ENCODE peak calls at places on chromosome 5, in five cellular contexts. One of them, this sample, is unnamed.
A peak's percentile ranks its signal among the peaks of the same experiment; 100 is the strongest.

GRCh38 chr5:139177809-139178581 is 20.2 kb downstream of the SIL1 start:
- DNase-seq in SK-N-SH: peak; percentile 49
- DNase-seq in left lung: peak; percentile 57
- DNase-seq in cardiac muscle cell: no peak
- DNase-seq in PC-9: no peak
- DNase-seq in this sample: no peak

GRCh38 chr5:125661584-125661983 is 761.6 kb upstream of the GRAMD2B start:
- DNase-seq in SK-N-SH: no peak
- DNase-seq in left lung: no peak
- DNase-seq in cardiac muscle cell: no peak
- DNase-seq in PC-9: no peak
- DNase-seq in this sample: no peak

GRCh38 chr5:108531367-108532211 is 149.7 kb upstream of the FBXL17 start:
- DNase-seq in SK-N-SH: no peak
- DNase-seq in left lung: no peak
- DNase-seq in cardiac muscle cell: peak; percentile 91
- DNase-seq in PC-9: no peak
- DNase-seq in this sample: no peak

GRCh38 chr5:159605585-159605984 is 275.3 kb upstream of the IL12B start:
- DNase-seq in SK-N-SH: no peak
- DNase-seq in left lung: no peak
- DNase-seq in cardiac muscle cell: peak; percentile 86
- DNase-seq in PC-9: no peak
- DNase-seq in this sample: no peak

GRCh38 chr5:68891718-68892117 is 202.1 kb upstream of the SLC30A5 start:
- DNase-seq in SK-N-SH: no peak
- DNase-seq in left lung: no peak
- DNase-seq in cardiac muscle cell: no peak
- DNase-seq in PC-9: no peak
- DNase-seq in this sample: no peak

GRCh38 chr5:23303433-23303832 is 204.0 kb upstream of the PRDM9 start:
- DNase-seq in SK-N-SH: no peak
- DNase-seq in left lung: no peak
- DNase-seq in cardiac muscle cell: no peak
- DNase-seq in PC-9: no peak
- DNase-seq in this sample: no peak

GRCh38 chr5:82019342-82020138 is 47.7 kb downstream of the ATG10 start:
- DNase-seq in SK-N-SH: no peak
- DNase-seq in left lung: no peak
- DNase-seq in cardiac muscle cell: no peak
- DNase-seq in PC-9: no peak
- DNase-seq in this sample: no peak

GRCh38 chr5:38556115-38556598 is 289 bp downstream of the LIFR start:
- DNase-seq in SK-N-SH: no peak
- DNase-seq in left lung: no peak
- DNase-seq in cardiac muscle cell: no peak
- DNase-seq in PC-9: no peak
- DNase-seq in this sample: no peak

GRCh38 chr5:127875235-127876021 is 172.2 kb downstream of the CCDC192 start:
- DNase-seq in SK-N-SH: peak; percentile 51
- DNase-seq in left lung: peak; percentile 56
- DNase-seq in cardiac muscle cell: peak; percentile 84
- DNase-seq in PC-9: peak; percentile 67
- DNase-seq in this sample: no peak

GRCh38 chr5:71860048-71860447 is 141.0 kb downstream of the CARTPT start:
- DNase-seq in SK-N-SH: no peak
- DNase-seq in left lung: no peak
- DNase-seq in cardiac muscle cell: no peak
- DNase-seq in PC-9: no peak
- DNase-seq in this sample: no peak

GRCh38 chr5:121937762-121938161 is 24.0 kb upstream of the SRFBP1 start:
- DNase-seq in SK-N-SH: peak; percentile 20
- DNase-seq in left lung: no peak
- DNase-seq in cardiac muscle cell: no peak
- DNase-seq in PC-9: no peak
- DNase-seq in this sample: no peak

GRCh38 chr5:78283105-78283504 is 11.4 kb downstream of the AP3B1 start:
- DNase-seq in SK-N-SH: no peak
- DNase-seq in left lung: no peak
- DNase-seq in cardiac muscle cell: no peak
- DNase-seq in PC-9: no peak
- DNase-seq in this sample: no peak

GRCh38 chr5:143594913-143595818 is 191.7 kb upstream of the NR3C1 start:
- DNase-seq in SK-N-SH: no peak
- DNase-seq in left lung: no peak
- DNase-seq in cardiac muscle cell: no peak
- DNase-seq in PC-9: peak; percentile 46
- DNase-seq in this sample: no peak

GRCh38 chr5:115549154-115549553 is 4.6 kb upstream of the FEM1C start:
- DNase-seq in SK-N-SH: no peak
- DNase-seq in left lung: no peak
- DNase-seq in cardiac muscle cell: no peak
- DNase-seq in PC-9: no peak
- DNase-seq in this sample: no peak

GRCh38 chr5:149039501-149039900 is 23.4 kb downstream of the SH3TC2 start:
- DNase-seq in SK-N-SH: no peak
- DNase-seq in left lung: no peak
- DNase-seq in cardiac muscle cell: peak; percentile 34
- DNase-seq in PC-9: no peak
- DNase-seq in this sample: no peak

GRCh38 chr5:163460562-163461176 is at the start of gene HMMR:
- DNase-seq in SK-N-SH: peak; percentile 16
- DNase-seq in left lung: no peak
- DNase-seq in cardiac muscle cell: peak; percentile 32
- DNase-seq in PC-9: no peak
- DNase-seq in this sample: no peak

GRCh38 chr5:139565411-139566305 is 4.5 kb downstream of the UBE2D2 start:
- DNase-seq in SK-N-SH: no peak
- DNase-seq in left lung: peak; percentile 36
- DNase-seq in cardiac muscle cell: peak; percentile 52
- DNase-seq in PC-9: no peak
- DNase-seq in this sample: no peak

GRCh38 chr5:75380099-75380498 is 43.1 kb downstream of the HMGCR start:
- DNase-seq in SK-N-SH: no peak
- DNase-seq in left lung: no peak
- DNase-seq in cardiac muscle cell: no peak
- DNase-seq in PC-9: no peak
- DNase-seq in this sample: no peak

GRCh38 chr5:139061856-139062255 is 136.3 kb downstream of the SIL1 start:
- DNase-seq in SK-N-SH: no peak
- DNase-seq in left lung: no peak
- DNase-seq in cardiac muscle cell: peak; percentile 40
- DNase-seq in PC-9: no peak
- DNase-seq in this sample: no peak

GRCh38 chr5:148268556-148268955 is at the start of gene SPINK13:
- DNase-seq in SK-N-SH: no peak
- DNase-seq in left lung: no peak
- DNase-seq in cardiac muscle cell: peak; percentile 75
- DNase-seq in PC-9: peak; percentile 22
- DNase-seq in this sample: no peak

GRCh38 chr5:134503937-134504437 is 21.5 kb upstream of the JADE2 start:
- DNase-seq in SK-N-SH: no peak
- DNase-seq in left lung: no peak
- DNase-seq in cardiac muscle cell: no peak
- DNase-seq in PC-9: no peak
- DNase-seq in this sample: no peak

GRCh38 chr5:17482784-17483183 is 15.2 kb upstream of the TAF11L2 start:
- DNase-seq in SK-N-SH: peak; percentile 30
- DNase-seq in left lung: no peak
- DNase-seq in cardiac muscle cell: no peak
- DNase-seq in PC-9: no peak
- DNase-seq in this sample: no peak

GRCh38 chr5:141850183-141850768 is 27.9 kb downstream of the PCDH1 start:
- DNase-seq in SK-N-SH: peak; percentile 83
- DNase-seq in left lung: no peak
- DNase-seq in cardiac muscle cell: peak; percentile 60
- DNase-seq in PC-9: no peak
- DNase-seq in this sample: no peak

GRCh38 chr5:13991365-13991764 is 46.9 kb upstream of the DNAH5 start:
- DNase-seq in SK-N-SH: no peak
- DNase-seq in left lung: no peak
- DNase-seq in cardiac muscle cell: no peak
- DNase-seq in PC-9: no peak
- DNase-seq in this sample: no peak

GRCh38 chr5:142601432-142601831 is 84.5 kb downstream of the FGF1 start:
- DNase-seq in SK-N-SH: no peak
- DNase-seq in left lung: no peak
- DNase-seq in cardiac muscle cell: no peak
- DNase-seq in PC-9: no peak
- DNase-seq in this sample: no peak

GRCh38 chr5:9034671-9035070 is 511.2 kb downstream of the SEMA5A start:
- DNase-seq in SK-N-SH: peak; percentile 20
- DNase-seq in left lung: no peak
- DNase-seq in cardiac muscle cell: peak; percentile 93
- DNase-seq in PC-9: no peak
- DNase-seq in this sample: no peak

GRCh38 chr5:94080390-94080789 is 339.0 kb upstream of the POU5F2 start:
- DNase-seq in SK-N-SH: no peak
- DNase-seq in left lung: no peak
- DNase-seq in cardiac muscle cell: no peak
- DNase-seq in PC-9: no peak
- DNase-seq in this sample: no peak

GRCh38 chr5:139711067-139711851 is 63.1 kb downstream of the CXXC5 start:
- DNase-seq in SK-N-SH: peak; percentile 82
- DNase-seq in left lung: no peak
- DNase-seq in cardiac muscle cell: peak; percentile 52
- DNase-seq in PC-9: peak; percentile 46
- DNase-seq in this sample: no peak

GRCh38 chr5:103283120-103283519 is 24.6 kb downstream of the MACIR start:
- DNase-seq in SK-N-SH: no peak
- DNase-seq in left lung: no peak
- DNase-seq in cardiac muscle cell: no peak
- DNase-seq in PC-9: no peak
- DNase-seq in this sample: no peak

GRCh38 chr5:139181835-139182452 is 16.2 kb downstream of the SIL1 start:
- DNase-seq in SK-N-SH: no peak
- DNase-seq in left lung: no peak
- DNase-seq in cardiac muscle cell: peak; percentile 57
- DNase-seq in PC-9: no peak
- DNase-seq in this sample: no peak

GRCh38 chr5:78288246-78288645 is 6.3 kb downstream of the AP3B1 start:
- DNase-seq in SK-N-SH: no peak
- DNase-seq in left lung: no peak
- DNase-seq in cardiac muscle cell: no peak
- DNase-seq in PC-9: no peak
- DNase-seq in this sample: no peak

GRCh38 chr5:170552486-170553122 is 48.8 kb downstream of the KCNIP1 start:
- DNase-seq in SK-N-SH: no peak
- DNase-seq in left lung: peak; percentile 74
- DNase-seq in cardiac muscle cell: peak; percentile 98
- DNase-seq in PC-9: no peak
- DNase-seq in this sample: no peak

GRCh38 chr5:170551622-170552021 is 47.8 kb downstream of the KCNIP1 start:
- DNase-seq in SK-N-SH: no peak
- DNase-seq in left lung: no peak
- DNase-seq in cardiac muscle cell: peak; percentile 40
- DNase-seq in PC-9: no peak
- DNase-seq in this sample: no peak

GRCh38 chr5:170551076-170551475 is 47.3 kb downstream of the KCNIP1 start:
- DNase-seq in SK-N-SH: no peak
- DNase-seq in left lung: no peak
- DNase-seq in cardiac muscle cell: peak; percentile 55
- DNase-seq in PC-9: no peak
- DNase-seq in this sample: no peak

GRCh38 chr5:170554566-170555267 is 50.9 kb downstream of the KCNIP1 start:
- DNase-seq in SK-N-SH: peak; percentile 46
- DNase-seq in left lung: no peak
- DNase-seq in cardiac muscle cell: peak; percentile 80
- DNase-seq in PC-9: no peak
- DNase-seq in this sample: no peak

DNA sequence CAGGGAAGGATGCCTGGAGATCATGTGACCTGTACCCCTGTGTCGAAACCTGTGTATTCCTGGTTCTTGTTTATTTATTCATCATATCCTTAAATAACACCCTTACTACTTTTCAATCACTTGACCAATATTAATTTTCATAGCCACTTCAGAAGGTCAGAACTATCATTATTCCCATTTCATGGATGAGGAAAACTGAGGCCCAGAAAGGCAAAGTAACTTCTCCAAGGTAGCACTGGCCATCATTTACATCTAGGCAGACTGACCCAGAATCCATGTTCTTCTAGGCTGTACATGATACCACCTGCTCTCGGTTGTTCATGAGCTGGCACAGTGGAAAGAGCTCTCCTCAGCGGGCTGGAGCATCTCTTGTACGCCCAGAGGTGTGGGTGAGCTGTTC is 49.4 kb downstream of the KCNIP1 start:
- DNase-seq in SK-N-SH: no peak
- DNase-seq in left lung: no peak
- DNase-seq in cardiac muscle cell: no peak
- DNase-seq in PC-9: no peak
- DNase-seq in this sample: no peak
- H3K27me3 ChIP-seq in SK-N-SH: no peaks in the 10 kb centered on the region
- H3K27me3 ChIP-seq in left lung: peaks cover 49% of the 10 kb centered on the region
- H3K27me3 ChIP-seq in cardiac muscle cell: no peaks in the 10 kb centered on the region
- H3K27me3 ChIP-seq in PC-9: no peaks in the 10 kb centered on the region
- H3K27me3 ChIP-seq in this sample: peaks cover 14% of the 10 kb centered on the region

GRCh38 chr5:172716796-172717313 is 54.1 kb downstream of the DUSP1 start:
- DNase-seq in SK-N-SH: peak; percentile 82
- DNase-seq in left lung: peak; percentile 85
- DNase-seq in cardiac muscle cell: peak; percentile 88
- DNase-seq in PC-9: peak; percentile 87
- DNase-seq in this sample: peak; percentile 89

GRCh38 chr5:172715931-172716682 is 54.9 kb downstream of the DUSP1 start:
- DNase-seq in SK-N-SH: no peak
- DNase-seq in left lung: no peak
- DNase-seq in cardiac muscle cell: no peak
- DNase-seq in PC-9: no peak
- DNase-seq in this sample: no peak

GRCh38 chr5:172718527-172719114 is 52.4 kb downstream of the DUSP1 start:
- DNase-seq in SK-N-SH: no peak
- DNase-seq in left lung: no peak
- DNase-seq in cardiac muscle cell: no peak
- DNase-seq in PC-9: no peak
- DNase-seq in this sample: no peak

GRCh38 chr5:172719211-172719610 is 51.8 kb downstream of the DUSP1 start:
- DNase-seq in SK-N-SH: no peak
- DNase-seq in left lung: no peak
- DNase-seq in cardiac muscle cell: no peak
- DNase-seq in PC-9: no peak
- DNase-seq in this sample: no peak

GRCh38 chr5:172717481-172718195 is 53.4 kb downstream of the DUSP1 start:
- DNase-seq in SK-N-SH: no peak
- DNase-seq in left lung: no peak
- DNase-seq in cardiac muscle cell: no peak
- DNase-seq in PC-9: no peak
- DNase-seq in this sample: no peak
- H3K4me1 ChIP-seq in SK-N-SH: peaks cover 17% of the 10 kb centered on the region
- H3K4me1 ChIP-seq in left lung: peaks cover 76% of the 10 kb centered on the region
- H3K4me1 ChIP-seq in cardiac muscle cell: peaks cover 5% of the 10 kb centered on the region
- H3K4me1 ChIP-seq in PC-9: peaks cover 14% of the 10 kb centered on the region
- H3K4me1 ChIP-seq in this sample: peaks cover 80% of the 10 kb centered on the region

GRCh38 chr5:137604348-137605095 is 105.4 kb upstream of the SPOCK1 start:
- DNase-seq in SK-N-SH: no peak
- DNase-seq in left lung: no peak
- DNase-seq in cardiac muscle cell: no peak
- DNase-seq in PC-9: no peak
- DNase-seq in this sample: no peak
- H3K27me3 ChIP-seq in SK-N-SH: peaks cover 40% of the 10 kb centered on the region
- H3K27me3 ChIP-seq in left lung: peaks cover 35% of the 10 kb centered on the region
- H3K27me3 ChIP-seq in cardiac muscle cell: peaks cover 19% of the 10 kb centered on the region
- H3K27me3 ChIP-seq in PC-9: peaks cover 58% of the 10 kb centered on the region
- H3K27me3 ChIP-seq in this sample: peaks cover 7% of the 10 kb centered on the region

GRCh38 chr5:42992035-42992570 is 48.0 kb downstream of the ANXA2R start:
- DNase-seq in SK-N-SH: peak; percentile 26
- DNase-seq in left lung: peak; percentile 88
- DNase-seq in cardiac muscle cell: peak; percentile 94
- DNase-seq in PC-9: peak; percentile 73
- DNase-seq in this sample: peak; percentile 92
- H3K4me1 ChIP-seq in SK-N-SH: peaks cover 3% of the 10 kb centered on the region
- H3K4me1 ChIP-seq in left lung: peaks cover 33% of the 10 kb centered on the region
- H3K4me1 ChIP-seq in cardiac muscle cell: no peaks in the 10 kb centered on the region
- H3K4me1 ChIP-seq in PC-9: peaks cover 4% of the 10 kb centered on the region
- H3K4me1 ChIP-seq in this sample: peaks cover 17% of the 10 kb centered on the region